ENCODE peak calls at places on chromosomes 16 and 17, in ten cellular contexts. One of them, this sample, is unnamed.

GRCh38 chr17:73069846-73070245 is 22.6 kb downstream of the SLC39A11 start:
- DNase-seq in IMR-90: no peak
- DNase-seq in ovary: no peak
- DNase-seq in cardiac fibroblast: no peak
- DNase-seq in DND-41: no peak
- DNase-seq in heart right ventricle: no peak
- DNase-seq in tibial artery: no peak
- DNase-seq in neural progenitor cell: no peak
- DNase-seq in CD8-positive, alpha-beta memory T cell: no peak
- DNase-seq in psoas muscle: no peak
- DNase-seq in this sample: no peak

GRCh38 chr17:21459536-21459935 is 83.4 kb downstream of the KCNJ12 start:
- DNase-seq in tibial artery: no peak
- DNase-seq in DND-41: no peak
- DNase-seq in CD8-positive, alpha-beta memory T cell: no peak
- DNase-seq in heart right ventricle: no peak
- DNase-seq in ovary: no peak
- DNase-seq in psoas muscle: no peak
- DNase-seq in IMR-90: no peak
- DNase-seq in neural progenitor cell: no peak
- DNase-seq in cardiac fibroblast: no peak
- DNase-seq in this sample: no peak

GRCh38 chr16:67544844-67545664 is 16.4 kb downstream of the RIPOR1 start:
- DNase-seq in DND-41: no peak
- DNase-seq in neural progenitor cell: no peak
- DNase-seq in tibial artery: no peak
- DNase-seq in IMR-90: no peak
- DNase-seq in heart right ventricle: no peak
- DNase-seq in CD8-positive, alpha-beta memory T cell: no peak
- DNase-seq in ovary: no peak
- DNase-seq in psoas muscle: peak
- DNase-seq in cardiac fibroblast: no peak
- DNase-seq in this sample: no peak

GRCh38 chr17:80225230-80225629 is 5.0 kb downstream of the SLC26A11 start:
- DNase-seq in ovary: no peak
- DNase-seq in heart right ventricle: no peak
- DNase-seq in tibial artery: no peak
- DNase-seq in DND-41: no peak
- DNase-seq in CD8-positive, alpha-beta memory T cell: no peak
- DNase-seq in psoas muscle: peak
- DNase-seq in IMR-90: no peak
- DNase-seq in cardiac fibroblast: no peak
- DNase-seq in neural progenitor cell: peak
- DNase-seq in this sample: no peak

GRCh38 chr16:54931757-54932660 is 1.3 kb downstream of the IRX5 start:
- DNase-seq in tibial artery: no peak
- DNase-seq in cardiac fibroblast: no peak
- DNase-seq in psoas muscle: peak
- DNase-seq in IMR-90: no peak
- DNase-seq in neural progenitor cell: peak
- DNase-seq in CD8-positive, alpha-beta memory T cell: no peak
- DNase-seq in ovary: peak
- DNase-seq in DND-41: peak
- DNase-seq in heart right ventricle: no peak
- DNase-seq in this sample: no peak

GRCh38 chr16:30361180-30361579 is 6.1 kb upstream of the CD2BP2 start:
- DNase-seq in IMR-90: no peak
- DNase-seq in tibial artery: no peak
- DNase-seq in cardiac fibroblast: no peak
- DNase-seq in neural progenitor cell: no peak
- DNase-seq in CD8-positive, alpha-beta memory T cell: no peak
- DNase-seq in heart right ventricle: no peak
- DNase-seq in DND-41: no peak
- DNase-seq in ovary: no peak
- DNase-seq in psoas muscle: no peak
- DNase-seq in this sample: no peak

GRCh38 chr17:63356275-63356905 is 89.7 kb downstream of the CYB561 start:
- DNase-seq in DND-41: no peak
- DNase-seq in tibial artery: no peak
- DNase-seq in heart right ventricle: no peak
- DNase-seq in ovary: no peak
- DNase-seq in cardiac fibroblast: peak
- DNase-seq in psoas muscle: no peak
- DNase-seq in neural progenitor cell: no peak
- DNase-seq in CD8-positive, alpha-beta memory T cell: no peak
- DNase-seq in IMR-90: peak
- DNase-seq in this sample: no peak

GRCh38 chr17:18139949-18140348 is 31.4 kb downstream of the MYO15A start:
- DNase-seq in neural progenitor cell: peak
- DNase-seq in heart right ventricle: no peak
- DNase-seq in tibial artery: no peak
- DNase-seq in IMR-90: peak
- DNase-seq in CD8-positive, alpha-beta memory T cell: no peak
- DNase-seq in psoas muscle: no peak
- DNase-seq in cardiac fibroblast: peak
- DNase-seq in ovary: no peak
- DNase-seq in DND-41: no peak
- DNase-seq in this sample: no peak

GRCh38 chr17:5793157-5793556 is 208.8 kb upstream of the NLRP1 start:
- DNase-seq in ovary: no peak
- DNase-seq in heart right ventricle: no peak
- DNase-seq in neural progenitor cell: no peak
- DNase-seq in IMR-90: no peak
- DNase-seq in CD8-positive, alpha-beta memory T cell: no peak
- DNase-seq in DND-41: no peak
- DNase-seq in psoas muscle: no peak
- DNase-seq in tibial artery: no peak
- DNase-seq in cardiac fibroblast: no peak
- DNase-seq in this sample: no peak

GRCh38 chr16:81848306-81848853 is 69.3 kb downstream of the PLCG2 start:
- DNase-seq in DND-41: no peak
- DNase-seq in neural progenitor cell: no peak
- DNase-seq in heart right ventricle: no peak
- DNase-seq in cardiac fibroblast: no peak
- DNase-seq in tibial artery: no peak
- DNase-seq in psoas muscle: no peak
- DNase-seq in ovary: no peak
- DNase-seq in CD8-positive, alpha-beta memory T cell: no peak
- DNase-seq in IMR-90: no peak
- DNase-seq in this sample: no peak

GRCh38 chr17:1643999-1644492 is 1.5 kb downstream of the SCARF1 start:
- DNase-seq in cardiac fibroblast: peak
- DNase-seq in neural progenitor cell: no peak
- DNase-seq in psoas muscle: no peak
- DNase-seq in CD8-positive, alpha-beta memory T cell: no peak
- DNase-seq in IMR-90: no peak
- DNase-seq in DND-41: no peak
- DNase-seq in heart right ventricle: no peak
- DNase-seq in ovary: no peak
- DNase-seq in tibial artery: no peak
- DNase-seq in this sample: no peak
- H3K4me3 ChIP-seq in cardiac fibroblast: no peak
- H3K4me3 ChIP-seq in neural progenitor cell: peak
- H3K4me3 ChIP-seq in psoas muscle: peak
- H3K4me3 ChIP-seq in CD8-positive, alpha-beta memory T cell: peak
- H3K4me3 ChIP-seq in IMR-90: no peak
- H3K4me3 ChIP-seq in DND-41: no peak
- H3K4me3 ChIP-seq in heart right ventricle: peak
- H3K4me3 ChIP-seq in ovary: peak
- H3K4me3 ChIP-seq in tibial artery: peak
- H3K4me3 ChIP-seq in this sample: no peak

GRCh38 chr16:66428682-66429251 is 1.7 kb downstream of the BEAN1 start:
- DNase-seq in IMR-90: no peak
- DNase-seq in ovary: no peak
- DNase-seq in heart right ventricle: no peak
- DNase-seq in CD8-positive, alpha-beta memory T cell: no peak
- DNase-seq in DND-41: no peak
- DNase-seq in neural progenitor cell: no peak
- DNase-seq in psoas muscle: no peak
- DNase-seq in tibial artery: no peak
- DNase-seq in cardiac fibroblast: no peak
- DNase-seq in this sample: no peak
- H3K4me3 ChIP-seq in IMR-90: no peak
- H3K4me3 ChIP-seq in ovary: no peak
- H3K4me3 ChIP-seq in heart right ventricle: no peak
- H3K4me3 ChIP-seq in CD8-positive, alpha-beta memory T cell: no peak
- H3K4me3 ChIP-seq in DND-41: no peak
- H3K4me3 ChIP-seq in neural progenitor cell: no peak
- H3K4me3 ChIP-seq in psoas muscle: no peak
- H3K4me3 ChIP-seq in tibial artery: no peak
- H3K4me3 ChIP-seq in cardiac fibroblast: no peak
- H3K4me3 ChIP-seq in this sample: no peak

DNA sequence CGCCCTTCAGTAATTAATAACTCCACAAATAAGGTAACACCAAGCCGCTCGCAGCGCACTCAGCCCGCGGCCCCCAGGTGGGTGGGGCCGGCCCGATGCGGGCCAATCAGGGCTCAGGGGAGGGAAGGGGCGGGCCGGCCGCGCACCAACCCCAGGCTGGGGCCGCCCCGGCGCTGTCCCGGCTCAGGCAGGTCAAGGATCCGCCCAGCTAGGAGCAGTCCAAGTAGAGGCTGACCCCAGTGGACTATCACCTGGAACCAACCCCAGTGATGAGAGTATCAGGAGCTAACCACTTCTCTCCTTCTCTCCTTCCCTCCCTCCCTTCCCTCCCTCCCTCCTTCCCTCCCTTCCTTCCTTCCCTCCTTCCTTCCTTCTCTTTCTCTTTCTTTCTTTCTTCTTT is 110.8 kb downstream of the C16orf78 start:
- DNase-seq in CD8-positive, alpha-beta memory T cell: no peak
- DNase-seq in tibial artery: peak
- DNase-seq in psoas muscle: peak
- DNase-seq in heart right ventricle: peak
- DNase-seq in ovary: peak
- DNase-seq in neural progenitor cell: peak
- DNase-seq in IMR-90: no peak
- DNase-seq in cardiac fibroblast: peak
- DNase-seq in DND-41: no peak
- DNase-seq in this sample: no peak
- H3K4me3 ChIP-seq in CD8-positive, alpha-beta memory T cell: no peak
- H3K4me3 ChIP-seq in tibial artery: no peak
- H3K4me3 ChIP-seq in psoas muscle: peak
- H3K4me3 ChIP-seq in heart right ventricle: peak
- H3K4me3 ChIP-seq in ovary: peak
- H3K4me3 ChIP-seq in neural progenitor cell: peak
- H3K4me3 ChIP-seq in IMR-90: no peak
- H3K4me3 ChIP-seq in cardiac fibroblast: no peak
- H3K4me3 ChIP-seq in DND-41: no peak
- H3K4me3 ChIP-seq in this sample: no peak

GRCh38 chr16:10537946-10538345 is 42.5 kb downstream of the EMP2 start:
- DNase-seq in tibial artery: no peak
- DNase-seq in DND-41: no peak
- DNase-seq in neural progenitor cell: no peak
- DNase-seq in heart right ventricle: no peak
- DNase-seq in psoas muscle: no peak
- DNase-seq in CD8-positive, alpha-beta memory T cell: no peak
- DNase-seq in ovary: no peak
- DNase-seq in IMR-90: no peak
- DNase-seq in cardiac fibroblast: no peak
- DNase-seq in this sample: no peak
- H3K4me3 ChIP-seq in tibial artery: no peak
- H3K4me3 ChIP-seq in DND-41: no peak
- H3K4me3 ChIP-seq in neural progenitor cell: no peak
- H3K4me3 ChIP-seq in heart right ventricle: no peak
- H3K4me3 ChIP-seq in psoas muscle: no peak
- H3K4me3 ChIP-seq in CD8-positive, alpha-beta memory T cell: no peak
- H3K4me3 ChIP-seq in ovary: no peak
- H3K4me3 ChIP-seq in IMR-90: no peak
- H3K4me3 ChIP-seq in cardiac fibroblast: no peak
- H3K4me3 ChIP-seq in this sample: no peak

DNA sequence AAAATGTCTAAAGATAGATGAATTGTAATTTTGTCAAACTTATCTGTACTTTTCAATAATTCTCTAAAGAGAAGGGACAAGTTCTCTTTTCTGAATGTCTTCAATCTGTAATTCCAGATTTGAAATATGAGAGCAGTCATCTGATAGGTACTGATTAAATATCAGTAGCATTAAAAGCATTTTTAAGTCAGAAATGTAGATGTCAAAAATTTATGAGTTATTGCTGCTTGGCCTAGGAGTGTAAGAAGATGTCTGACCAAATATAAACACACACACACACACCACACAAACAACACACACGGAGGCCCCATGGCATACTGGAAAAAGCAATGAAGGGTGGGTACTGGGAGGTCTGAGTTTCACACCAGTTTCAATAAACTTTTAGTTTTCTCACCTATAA is 2.4 kb upstream of the TOB1 start:
- DNase-seq in tibial artery: no peak
- DNase-seq in neural progenitor cell: no peak
- DNase-seq in ovary: no peak
- DNase-seq in DND-41: no peak
- DNase-seq in IMR-90: no peak
- DNase-seq in CD8-positive, alpha-beta memory T cell: no peak
- DNase-seq in heart right ventricle: no peak
- DNase-seq in psoas muscle: no peak
- DNase-seq in cardiac fibroblast: no peak
- DNase-seq in this sample: no peak
- H3K4me3 ChIP-seq in tibial artery: peak
- H3K4me3 ChIP-seq in neural progenitor cell: peak
- H3K4me3 ChIP-seq in ovary: no peak
- H3K4me3 ChIP-seq in DND-41: no peak
- H3K4me3 ChIP-seq in IMR-90: no peak
- H3K4me3 ChIP-seq in CD8-positive, alpha-beta memory T cell: peak
- H3K4me3 ChIP-seq in heart right ventricle: peak
- H3K4me3 ChIP-seq in psoas muscle: peak
- H3K4me3 ChIP-seq in cardiac fibroblast: no peak
- H3K4me3 ChIP-seq in this sample: no peak

GRCh38 chr16:27233731-27234130 is 30.4 kb downstream of the KDM8 start:
- DNase-seq in neural progenitor cell: no peak
- DNase-seq in tibial artery: peak
- DNase-seq in cardiac fibroblast: no peak
- DNase-seq in ovary: no peak
- DNase-seq in heart right ventricle: no peak
- DNase-seq in DND-41: no peak
- DNase-seq in psoas muscle: no peak
- DNase-seq in CD8-positive, alpha-beta memory T cell: no peak
- DNase-seq in IMR-90: no peak
- DNase-seq in this sample: no peak
- H3K4me3 ChIP-seq in neural progenitor cell: no peak
- H3K4me3 ChIP-seq in tibial artery: no peak
- H3K4me3 ChIP-seq in cardiac fibroblast: no peak
- H3K4me3 ChIP-seq in ovary: no peak
- H3K4me3 ChIP-seq in heart right ventricle: no peak
- H3K4me3 ChIP-seq in DND-41: no peak
- H3K4me3 ChIP-seq in psoas muscle: no peak
- H3K4me3 ChIP-seq in CD8-positive, alpha-beta memory T cell: peak
- H3K4me3 ChIP-seq in IMR-90: no peak
- H3K4me3 ChIP-seq in this sample: no peak

This sample was measured in Jurkat, Clone E6-1.